ENCODE peak calls at places on chromosomes 1 and 21, in seven cellular contexts. O, C, W, J, R, D and N are unnamed samples.

GRCh38 chr21:46124926-46125845 is 27.3 kb downstream of the COL6A2 start:
- DNase-seq in W (no peak), C (peak), O (no peak), D (no peak), J (peak), R (no peak), N (peak)

GRCh38 chr1:24911651-24912144 is 18.4 kb downstream of the RUNX3 start:
- DNase-seq in W (no peak), O (no peak), C (no peak), R (no peak), D (no peak), J (peak), N (no peak)

GRCh38 chr1:181044449-181044966 is 10.7 kb downstream of the MR1 start:
- DNase-seq in C (peak), R (no peak), W (no peak), J (no peak), D (no peak), O (no peak), N (peak)

GRCh38 chr1:222711319-222712252 is 705 bp downstream of the AIDA start:
- DNase-seq in D (peak), O (peak), C (peak), W (peak), R (peak), J (peak), N (peak)

GRCh38 chr1:106366627-106367319 is 689.7 kb upstream of the PRMT6 start:
- DNase-seq in D (no peak), J (no peak), W (no peak), O (no peak), C (no peak), R (no peak), N (no peak)

GRCh38 chr1:226653311-226653921 is 85.7 kb downstream of the ITPKB start:
- DNase-seq in O (no peak), R (no peak), J (peak), W (no peak), D (no peak), C (no peak), N (no peak)

GRCh38 chr1:43975249-43975961 is 645 bp downstream of the ATP6V0B start:
- DNase-seq in J (peak), C (no peak), R (peak), O (peak), W (no peak), D (no peak), N (peak)

GRCh38 chr1:41367102-41367537 is 5.9 kb downstream of the FOXO6 start:
- DNase-seq in J (no peak), W (no peak), C (no peak), R (no peak), O (no peak), D (no peak), N (no peak)

GRCh38 chr1:211118407-211119102 is 15.4 kb downstream of the KCNH1 start:
- DNase-seq in C (no peak), J (no peak), R (peak), W (peak), D (no peak), O (no peak), N (no peak)

GRCh38 chr1:45353685-45354084 is 13.4 kb upstream of the MUTYH start:
- DNase-seq in R (no peak), C (no peak), D (no peak), J (no peak), W (no peak), O (no peak), N (no peak)

GRCh38 chr1:6118415-6118814 is 61.7 kb downstream of the CHD5 start:
- DNase-seq in C (no peak), J (no peak), W (peak), R (peak), O (no peak), D (no peak), N (no peak)

GRCh38 chr21:41681336-41681801 is 85.5 kb downstream of the RIPK4 start:
- DNase-seq in R (no peak), C (no peak), D (no peak), O (no peak), J (no peak), W (no peak), N (no peak)

GRCh38 chr1:67874501-67875111 is 41.3 kb upstream of the GNG12 start:
- DNase-seq in D (no peak), O (no peak), J (no peak), R (peak), C (no peak), W (no peak), N (no peak)

GRCh38 chr21:17371470-17371869 is 141.4 kb upstream of the CXADR start:
- DNase-seq in C (no peak), D (no peak), J (no peak), O (no peak), W (peak), R (peak), N (no peak)

GRCh38 chr21:15868940-15869339 is 139.2 kb downstream of the USP25 start:
- DNase-seq in J (no peak), W (no peak), C (no peak), D (no peak), R (no peak), O (no peak), N (no peak)

GRCh38 chr1:108537976-108538375 is 21.9 kb upstream of the EEIG2 start:
- DNase-seq in J (no peak), O (no peak), R (no peak), C (no peak), D (no peak), W (no peak), N (no peak)

GRCh38 chr1:224502459-224503160 is 68.0 kb upstream of the WDR26 start:
- DNase-seq in D (no peak), J (no peak), C (no peak), R (no peak), O (peak), W (no peak), N (no peak)

GRCh38 chr1:209542585-209542984 is 40.9 kb upstream of the CAMK1G start:
- DNase-seq in W (no peak), J (no peak), R (peak), O (no peak), D (peak), C (peak), N (no peak)

GRCh38 chr1:222464841-222465210 is 83.1 kb downstream of the HHIPL2 start:
- DNase-seq in W (peak), R (peak), J (peak), O (peak), D (peak), C (peak), N (peak)

GRCh38 chr1:14519976-14520375 is 78.5 kb upstream of the KAZN start:
- DNase-seq in O (no peak), W (no peak), C (peak), J (no peak), R (peak), D (no peak), N (no peak)

GRCh38 chr21:17003763-17004373 is 509.0 kb upstream of the CXADR start:
- DNase-seq in W (peak), D (no peak), J (no peak), O (no peak), R (peak), C (no peak), N (no peak)